ENCODE peak calls at places on chromosomes 16 and 17, in six cellular contexts. C is GM12878, Q is K562, I is GM12891, D is H1, Y is HepG2. L is an unnamed sample.

GRCh38 chr16:86598607-86599318 is 20.4 kb downstream of the FOXL1 start:
- DNase-seq in I (no peak), D (no peak), Y (no peak), C (no peak), Q (no peak), L (no peak)

GRCh38 chr17:41444640-41445039 is 3.9 kb upstream of the KRT38 start:
- DNase-seq in Y (no peak), D (no peak), I (no peak), Q (no peak), C (no peak), L (no peak)

GRCh38 chr17:16482253-16482652 is 9.7 kb downstream of the LRRC75A start:
- DNase-seq in I (no peak), Q (no peak), C (no peak), D (no peak), Y (no peak), L (no peak)

GRCh38 chr17:4453821-4454591 is 20.3 kb downstream of the SPNS3 start:
- DNase-seq in C (no peak), I (no peak), D (no peak), Y (peak), Q (no peak), L (no peak)

GRCh38 chr16:86834451-86835035 is 256.2 kb downstream of the FOXL1 start:
- DNase-seq in Q (peak), Y (no peak), D (peak), C (no peak), I (no peak), L (no peak)

GRCh38 chr16:11139624-11140375 is 116.2 kb downstream of the SOCS1 start:
- DNase-seq in I (no peak), D (no peak), C (no peak), Y (peak), Q (no peak), L (no peak)

GRCh38 chr17:33328129-33328528 is 35.0 kb upstream of the ASIC2 start:
- DNase-seq in I (no peak), Q (no peak), Y (no peak), C (no peak), D (peak), L (no peak)

GRCh38 chr16:85378145-85379040 is 234.7 kb upstream of the GSE1 start:
- DNase-seq in I (no peak), Y (no peak), D (no peak), C (no peak), Q (no peak), L (no peak)

GRCh38 chr16:76335187-76335974 is 58.2 kb downstream of the CNTNAP4 start:
- DNase-seq in C (no peak), Q (no peak), D (peak), Y (no peak), I (no peak), L (no peak)

GRCh38 chr17:77571562-77571981 is 386.9 kb upstream of the TNRC6C start:
- DNase-seq in Q (peak), C (no peak), I (no peak), D (no peak), Y (no peak), L (no peak)

GRCh38 chr16:75238132-75238852 is 13.1 kb downstream of the BCAR1 start:
- DNase-seq in I (no peak), D (no peak), Q (no peak), C (no peak), Y (peak), L (no peak)

GRCh38 chr17:65987988-65988387 is 203.9 kb downstream of the CEP112 start:
- DNase-seq in Q (peak), Y (peak), C (peak), D (no peak), I (no peak), L (no peak)

GRCh38 chr17:73711184-73711583 is 66.9 kb upstream of the SDK2 start:
- DNase-seq in C (peak), I (no peak), Y (no peak), D (no peak), Q (no peak), L (no peak)

GRCh38 chr16:20638711-20639335 is 58.7 kb downstream of the ACSM1 start:
- DNase-seq in I (no peak), Q (no peak), D (no peak), Y (no peak), C (no peak), L (no peak)

GRCh38 chr17:17090642-17091103 is 48.4 kb downstream of the MPRIP start:
- DNase-seq in C (no peak), I (no peak), Y (no peak), D (no peak), Q (no peak), L (no peak)

GRCh38 chr17:917391-917811 is 62.2 kb downstream of the NXN start:
- DNase-seq in Y (no peak), D (no peak), I (no peak), Q (no peak), C (no peak), L (no peak)

GRCh38 chr17:45639297-45639849 is 144.7 kb upstream of the CRHR1 start:
- DNase-seq in I (no peak), C (no peak), Y (no peak), D (no peak), Q (no peak), L (no peak)

GRCh38 chr16:2473999-2474876 is 689 bp upstream of the TBC1D24 start:
- DNase-seq in I (peak), Q (peak), Y (no peak), C (no peak), D (no peak), L (peak)

DNA sequence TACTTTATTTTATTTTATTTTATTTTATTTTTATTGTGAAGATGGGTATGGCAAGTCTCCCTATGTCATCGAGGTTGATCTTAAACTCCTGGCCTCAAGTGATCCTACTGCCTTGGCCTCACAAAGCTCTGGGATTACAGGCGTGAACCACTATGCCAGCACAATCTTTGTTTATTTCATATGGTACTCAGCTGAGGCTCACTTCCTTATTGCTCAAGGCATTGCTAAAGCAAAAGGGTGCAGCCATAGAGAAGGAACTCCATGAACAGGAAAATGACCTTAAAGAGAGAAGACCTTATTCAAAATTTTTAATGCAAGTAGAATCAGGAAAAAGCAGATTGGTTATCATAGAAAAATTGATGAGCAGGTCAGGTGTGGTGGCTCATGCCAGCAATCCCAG is 110.6 kb upstream of the RBBP6 start:
- DNase-seq in I (no peak), Q (no peak), D (no peak), C (no peak), Y (no peak), L (no peak)
- TF ChIP-seq TAF1 in I (no peak), Q (no peak), D (no peak), C (no peak), Y (no peak), L (no peak)

GRCh38 chr17:44174427-44174826 is 3.9 kb downstream of the ASB16 start:
- DNase-seq in C (no peak), Q (no peak), D (no peak), Y (no peak), I (no peak), L (no peak)

GRCh38 chr17:44167181-44167861 is 3.2 kb upstream of the ASB16 start:
- DNase-seq in D (no peak), Q (no peak), I (no peak), C (no peak), Y (no peak), L (no peak)

GRCh38 chr17:44170135-44170498 is 387 bp upstream of the ASB16 start:
- DNase-seq in Q (no peak), Y (no peak), I (no peak), D (no peak), C (no peak), L (no peak)

GRCh38 chr17:44171931-44172455 is 1.5 kb downstream of the ASB16 start:
- DNase-seq in Y (no peak), I (no peak), Q (no peak), C (no peak), D (no peak), L (no peak)

GRCh38 chr17:44170499-44171201 is at the start of gene ASB16:
- DNase-seq in C (no peak), Q (no peak), D (no peak), I (no peak), Y (no peak), L (no peak)
- TF ChIP-seq POLR2AphosphoS5 in C (no peak), Q (no peak), D (no peak), I (no peak), Y (no peak), L (no peak)

GRCh38 chr16:907361-907760 is 63.4 kb downstream of the LMF1 start:
- DNase-seq in C (no peak), D (no peak), Y (no peak), I (no peak), Q (no peak), L (no peak)
- TF ChIP-seq POLR2A in C (no peak), D (no peak), Y (no peak), I (no peak), Q (no peak), L (no peak)

GRCh38 chr17:43558805-43559160 is 12.6 kb upstream of the ETV4 start:
- DNase-seq in D (no peak), Y (no peak), C (no peak), I (no peak), Q (no peak), L (no peak)
- TF ChIP-seq TAF1 in D (no peak), Y (no peak), C (no peak), I (no peak), Q (no peak), L (no peak)

GRCh38 chr16:28183441-28183840 is 28.3 kb downstream of the XPO6 start:
- DNase-seq in Q (no peak), I (no peak), C (no peak), Y (no peak), D (no peak), L (no peak)
- TF ChIP-seq POLR2AphosphoS5 in Q (no peak), I (no peak), C (no peak), Y (no peak), D (no peak), L (no peak)

GRCh38 chr17:30701498-30701989 is 122.9 kb downstream of the CRLF3 start:
- DNase-seq in D (no peak), I (no peak), C (no peak), Y (no peak), Q (no peak), L (no peak)

DNA sequence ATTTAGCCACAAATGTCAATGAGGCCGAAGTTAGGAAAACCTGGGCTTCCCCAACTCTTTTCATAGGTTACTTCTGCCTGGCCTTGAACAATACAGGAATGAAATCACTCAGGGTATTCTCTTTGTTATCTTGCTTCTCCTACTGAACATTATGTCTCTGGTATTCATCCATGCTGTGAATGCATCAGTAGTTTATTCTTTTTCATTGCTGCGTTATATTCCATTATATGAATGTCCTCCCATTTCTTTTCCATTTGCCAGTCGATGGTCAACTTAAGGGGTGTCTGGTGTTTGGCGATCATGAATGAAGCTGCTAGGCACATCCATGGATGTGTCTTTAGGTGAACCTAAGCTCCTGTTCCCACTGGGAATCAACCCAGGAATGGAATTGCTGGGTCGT is 128.3 kb downstream of the CRLF3 start:
- DNase-seq in Q (no peak), I (no peak), C (no peak), D (no peak), Y (no peak), L (no peak)
- TF ChIP-seq POLR2A in Q (no peak), I (no peak), C (no peak), D (no peak), Y (no peak), L (no peak)

DNA sequence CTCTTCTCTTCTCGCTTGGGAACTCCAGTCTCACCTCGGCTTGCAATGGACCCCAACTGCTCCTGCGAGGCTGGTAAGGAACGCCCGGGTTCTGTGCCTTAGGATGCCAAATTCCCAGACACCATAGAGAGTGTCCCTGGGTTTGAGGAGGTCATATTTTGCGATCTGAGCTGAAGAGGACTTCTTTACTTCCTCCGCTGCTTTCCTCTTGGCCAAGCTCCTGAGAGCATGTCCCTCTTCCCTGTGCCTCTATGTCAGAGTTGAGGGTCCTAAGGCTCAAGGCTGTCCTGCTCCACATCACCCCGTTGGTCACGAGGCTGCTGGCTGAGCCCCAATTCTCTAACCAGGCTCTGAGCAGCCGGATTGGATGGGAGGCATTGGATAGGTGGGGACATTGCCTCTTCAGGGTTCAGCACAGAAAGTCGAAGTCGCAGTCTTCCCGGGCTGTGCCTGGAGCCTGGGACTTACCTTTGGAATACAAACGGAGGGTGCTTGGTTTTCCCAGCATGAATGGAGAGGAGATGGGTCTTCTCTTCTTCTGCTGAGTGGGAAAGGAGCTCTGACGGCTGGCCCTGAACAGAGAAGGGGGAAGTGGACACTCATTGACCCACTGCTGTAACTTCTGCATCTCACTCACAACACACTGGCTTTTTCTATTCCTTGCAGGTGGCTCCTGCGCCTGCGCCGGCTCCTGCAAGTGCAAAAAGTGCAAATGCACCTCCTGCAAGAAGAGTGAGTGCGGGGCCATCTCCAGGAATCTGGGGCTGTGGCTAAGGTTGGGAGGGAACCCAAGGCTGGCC is 426 bp downstream of the MT1H start:
- DNase-seq in I (no peak), Q (no peak), C (no peak), D (no peak), Y (no peak), L (no peak)
- TF ChIP-seq TAF1 in I (no peak), Q (no peak), C (no peak), D (no peak), Y (no peak), L (no peak)

GRCh38 chr16:3948378-3948995 is 68.0 kb upstream of the CREBBP start:
- DNase-seq in C (no peak), D (no peak), Y (no peak), I (no peak), Q (no peak), L (no peak)

GRCh38 chr16:3949287-3949686 is 68.8 kb upstream of the CREBBP start:
- DNase-seq in Y (no peak), Q (no peak), I (no peak), C (no peak), D (no peak), L (no peak)

GRCh38 chr16:3949946-3950342 is 69.4 kb upstream of the CREBBP start:
- DNase-seq in I (no peak), C (no peak), Q (no peak), D (no peak), Y (no peak), L (no peak)

GRCh38 chr16:3946604-3947180 is 66.2 kb upstream of the CREBBP start:
- DNase-seq in D (no peak), C (no peak), I (no peak), Y (no peak), Q (no peak), L (no peak)

GRCh38 chr16:3945751-3946603 is 65.5 kb upstream of the CREBBP start:
- DNase-seq in Y (peak), Q (no peak), I (no peak), D (no peak), C (no peak), L (no peak)
- TF ChIP-seq POLR2AphosphoS5 in Y (no peak), Q (no peak), I (no peak), D (no peak), C (no peak), L (no peak)